ENCODE peak calls at places on chromosomes 12 and 14, in nine cellular contexts. W is left ventricle myocardium inferior, L is OCI-LY7, Z is IMR-90, N is fibroblast of lung, E is GM12864, C is esophagus squamous epithelium, K is pancreas, M is fibroblast of mammary gland. U is an unnamed sample.

GRCh38 chr14:64438181-64438839 is 27.0 kb upstream of the AKAP5 start:
- DNase-seq in W (no peak), L (no peak), Z (peak), N (peak), E (no peak), C (no peak), K (no peak), M (peak), U (peak)

GRCh38 chr12:49283541-49284429 is 11.2 kb upstream of the PRPH start:
- DNase-seq in W (no peak), L (no peak), Z (no peak), N (no peak), E (no peak), C (no peak), K (no peak), M (no peak), U (no peak)

GRCh38 chr12:22334696-22335290 is at the start of gene ST8SIA1:
- DNase-seq in W (peak), L (no peak), Z (no peak), N (peak), E (no peak), C (no peak), K (no peak), M (peak), U (no peak)

GRCh38 chr14:33532581-33532980 is 418.3 kb downstream of the EGLN3 start:
- DNase-seq in W (no peak), L (no peak), Z (no peak), N (no peak), E (no peak), C (no peak), K (no peak), M (no peak), U (no peak)

GRCh38 chr14:100524933-100525243 is 62.3 kb downstream of the BEGAIN start:
- DNase-seq in W (no peak), L (peak), Z (peak), N (peak), E (no peak), C (no peak), K (peak), M (peak), U (no peak)

GRCh38 chr14:45287609-45288008 is 34.6 kb upstream of the MIS18BP1 start:
- DNase-seq in W (no peak), L (no peak), Z (no peak), N (no peak), E (no peak), C (no peak), K (no peak), M (no peak), U (no peak)

GRCh38 chr12:88419794-88420193 is 160.5 kb downstream of the KITLG start:
- DNase-seq in W (no peak), L (no peak), Z (peak), N (no peak), E (no peak), C (no peak), K (no peak), M (peak), U (no peak)

GRCh38 chr12:109998241-109998903 is 858 bp upstream of the ANKRD13A start:
- DNase-seq in W (no peak), L (peak), Z (peak), N (no peak), E (no peak), C (no peak), K (no peak), M (no peak), U (no peak)

GRCh38 chr14:77219591-77219990 is 38.0 kb downstream of the TMEM63C start:
- DNase-seq in W (peak), L (no peak), Z (no peak), N (no peak), E (no peak), C (no peak), K (peak), M (no peak), U (no peak)

GRCh38 chr12:93946542-93947150 is 201.7 kb upstream of the PLXNC1 start:
- DNase-seq in W (no peak), L (no peak), Z (peak), N (peak), E (no peak), C (no peak), K (no peak), M (peak), U (no peak)

GRCh38 chr12:88897723-88898122 is 317.5 kb upstream of the KITLG start:
- DNase-seq in W (no peak), L (no peak), Z (peak), N (peak), E (no peak), C (no peak), K (no peak), M (peak), U (no peak)

GRCh38 chr12:49049566-49050224 is 10.9 kb downstream of the KMT2D start:
- DNase-seq in W (no peak), L (no peak), Z (peak), N (peak), E (no peak), C (no peak), K (no peak), M (peak), U (no peak)

GRCh38 chr12:26058308-26058707 is 66.5 kb downstream of the BHLHE41 start:
- DNase-seq in W (no peak), L (peak), Z (no peak), N (no peak), E (no peak), C (no peak), K (no peak), M (no peak), U (no peak)

GRCh38 chr14:75554482-75554881 is 23.9 kb upstream of the FLVCR2 start:
- DNase-seq in W (no peak), L (no peak), Z (peak), N (peak), E (no peak), C (no peak), K (no peak), M (peak), U (no peak)

GRCh38 chr14:24084439-24084838 is 9.7 kb upstream of the PCK2 start:
- DNase-seq in W (no peak), L (no peak), Z (no peak), N (no peak), E (no peak), C (no peak), K (no peak), M (no peak), U (no peak)

GRCh38 chr12:3172124-3173007 is 95.2 kb downstream of the TSPAN9 start:
- DNase-seq in W (no peak), L (no peak), Z (no peak), N (no peak), E (no peak), C (no peak), K (no peak), M (no peak), U (no peak)

GRCh38 chr14:89750206-89750867 is 204.2 kb downstream of the EFCAB11 start:
- DNase-seq in W (no peak), L (no peak), Z (peak), N (peak), E (no peak), C (no peak), K (no peak), M (peak), U (no peak)

GRCh38 chr12:11981174-11981733 is 89.5 kb upstream of the BCL2L14 start:
- DNase-seq in W (no peak), L (no peak), Z (no peak), N (no peak), E (peak), C (no peak), K (no peak), M (peak), U (no peak)

GRCh38 chr14:103087343-103087835 is 3.4 kb downstream of the LBHD2 start:
- DNase-seq in W (no peak), L (no peak), Z (no peak), N (no peak), E (no peak), C (no peak), K (no peak), M (no peak), U (no peak)

GRCh38 chr12:104108755-104109445 is 29.1 kb downstream of the NFYB start:
- DNase-seq in W (peak), L (peak), Z (peak), N (peak), E (peak), C (peak), K (peak), M (peak), U (peak)

GRCh38 chr12:57111046-57111698 is at the start of gene STAT6:
- DNase-seq in W (peak), L (peak), Z (peak), N (peak), E (peak), C (peak), K (peak), M (peak), U (no peak)

GRCh38 chr12:113322353-113322752 is 12.6 kb downstream of the SLC8B1 start:
- DNase-seq in W (no peak), L (no peak), Z (peak), N (peak), E (no peak), C (no peak), K (no peak), M (peak), U (peak)

GRCh38 chr14:50173891-50174290 is 57.5 kb downstream of the SOS2 start:
- DNase-seq in W (no peak), L (no peak), Z (peak), N (no peak), E (no peak), C (no peak), K (no peak), M (peak), U (no peak)

GRCh38 chr12:90741611-90742010 is 213.4 kb downstream of the CCER1 start:
- DNase-seq in W (no peak), L (no peak), Z (no peak), N (no peak), E (no peak), C (no peak), K (no peak), M (peak), U (no peak)

GRCh38 chr12:50558970-50559369 is 54.2 kb downstream of the DIP2B start:
- DNase-seq in W (no peak), L (no peak), Z (no peak), N (no peak), E (no peak), C (no peak), K (no peak), M (no peak), U (no peak)

GRCh38 chr12:97134495-97134894 is 227.4 kb downstream of the NEDD1 start:
- DNase-seq in W (no peak), L (no peak), Z (no peak), N (no peak), E (no peak), C (no peak), K (no peak), M (no peak), U (no peak)
- TF ChIP-seq CTCF in W (no peak), L (peak), Z (no peak), N (no peak), E (peak), C (no peak), K (no peak), M (no peak), U (no peak)

GRCh38 chr14:104139460-104140212 is 1.2 kb downstream of the KIF26A start:
- DNase-seq in W (peak), L (no peak), Z (no peak), N (no peak), E (no peak), C (no peak), K (no peak), M (no peak), U (no peak)

GRCh38 chr14:104140213-104140462 is 1.8 kb downstream of the KIF26A start:
- DNase-seq in W (peak), L (no peak), Z (no peak), N (no peak), E (no peak), C (no peak), K (peak), M (no peak), U (no peak)

GRCh38 chr14:104137297-104138097 is 890 bp upstream of the KIF26A start:
- DNase-seq in W (peak), L (peak), Z (peak), N (peak), E (no peak), C (no peak), K (peak), M (peak), U (no peak)

GRCh38 chr14:104138098-104138890 is at the start of gene KIF26A:
- DNase-seq in W (peak), L (no peak), Z (no peak), N (no peak), E (no peak), C (no peak), K (peak), M (no peak), U (no peak)

GRCh38 chr14:104138891-104139459 is 588 bp downstream of the KIF26A start:
- DNase-seq in W (peak), L (no peak), Z (no peak), N (no peak), E (no peak), C (no peak), K (no peak), M (no peak), U (no peak)
- H3K4me3 ChIP-seq in W (peak), L (no peak), Z (no peak), N (no peak), E (no peak), C (peak), K (peak), M (no peak), U (peak)

DNA sequence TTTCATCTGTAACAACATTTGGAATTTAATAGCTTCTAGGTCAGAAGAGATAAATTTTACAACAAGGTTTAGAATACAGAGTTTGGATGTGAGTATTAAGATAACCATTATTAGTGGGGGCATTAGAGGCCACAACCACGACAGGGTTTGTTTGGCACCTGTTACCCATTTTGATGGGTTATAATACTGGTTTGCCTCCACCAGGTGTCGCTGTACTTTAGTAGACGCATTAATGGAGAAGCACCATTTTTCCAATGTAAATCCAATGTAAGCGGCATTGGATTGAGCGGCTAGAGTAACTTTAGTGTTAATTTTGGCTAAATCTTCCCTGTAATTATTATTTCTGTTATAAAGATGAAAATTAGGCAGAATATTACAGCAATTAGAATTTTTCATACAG is 136.2 kb downstream of the SLCO1B3 start:
- DNase-seq in W (no peak), L (peak), Z (no peak), N (no peak), E (no peak), C (no peak), K (peak), M (peak), U (no peak)
- TF ChIP-seq CTCF in W (peak), L (peak), Z (peak), N (no peak), E (peak), C (no peak), K (no peak), M (peak), U (peak)

DNA sequence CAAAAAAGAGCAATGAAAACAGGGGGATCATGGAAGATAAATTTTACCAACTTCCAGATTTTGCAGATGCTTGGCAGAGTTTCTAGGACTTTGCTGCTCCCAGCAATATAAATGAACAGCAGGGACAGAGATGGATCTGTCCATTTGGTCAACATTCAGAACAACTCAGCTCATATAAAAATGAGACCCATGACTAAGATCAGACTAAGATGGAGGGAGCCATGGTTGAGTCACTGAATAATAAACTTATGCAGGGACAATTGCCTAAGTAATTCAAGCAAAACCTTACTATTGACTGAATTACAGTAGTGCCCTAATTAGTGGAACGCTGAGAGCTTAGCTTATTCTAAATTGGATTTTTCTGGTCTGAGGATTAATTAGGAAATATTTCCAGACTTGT is 205.1 kb downstream of the SLC5A8 start:
- DNase-seq in W (no peak), L (no peak), Z (peak), N (no peak), E (no peak), C (no peak), K (no peak), M (peak), U (no peak)
- H3K4me3 ChIP-seq in W (no peak), L (no peak), Z (no peak), N (no peak), E (no peak), C (no peak), K (no peak), M (no peak), U (no peak)

DNA sequence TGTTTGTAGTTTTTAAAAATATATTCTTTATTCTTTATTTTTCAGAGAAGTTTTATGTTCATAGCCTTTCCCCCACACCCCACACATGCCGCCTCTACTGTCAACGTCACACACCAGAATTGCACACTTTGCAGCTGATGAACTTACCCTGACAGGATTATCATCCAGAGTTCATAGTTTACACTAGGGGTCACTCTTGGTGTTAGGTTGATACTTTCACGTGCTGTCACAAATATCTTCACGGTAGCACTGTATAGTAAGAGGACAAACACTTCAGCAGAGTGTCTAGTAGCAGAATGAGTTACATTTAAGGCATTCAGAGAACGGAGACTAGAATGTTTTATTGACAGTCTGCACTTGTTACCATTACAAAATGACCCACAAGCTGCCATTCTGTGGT is 5.2 kb downstream of the DPPA3 start:
- DNase-seq in W (no peak), L (peak), Z (no peak), N (no peak), E (no peak), C (no peak), K (no peak), M (peak), U (no peak)
- TF ChIP-seq CTCF in W (peak), L (peak), Z (no peak), N (no peak), E (no peak), C (peak), K (no peak), M (no peak), U (no peak)

GRCh38 chr14:101887219-101887618 is 77.2 kb upstream of the DYNC1H1 start:
- DNase-seq in W (no peak), L (no peak), Z (no peak), N (no peak), E (no peak), C (no peak), K (no peak), M (no peak), U (no peak)
- H3K4me3 ChIP-seq in W (no peak), L (no peak), Z (no peak), N (no peak), E (no peak), C (no peak), K (no peak), M (no peak), U (no peak)

DNA sequence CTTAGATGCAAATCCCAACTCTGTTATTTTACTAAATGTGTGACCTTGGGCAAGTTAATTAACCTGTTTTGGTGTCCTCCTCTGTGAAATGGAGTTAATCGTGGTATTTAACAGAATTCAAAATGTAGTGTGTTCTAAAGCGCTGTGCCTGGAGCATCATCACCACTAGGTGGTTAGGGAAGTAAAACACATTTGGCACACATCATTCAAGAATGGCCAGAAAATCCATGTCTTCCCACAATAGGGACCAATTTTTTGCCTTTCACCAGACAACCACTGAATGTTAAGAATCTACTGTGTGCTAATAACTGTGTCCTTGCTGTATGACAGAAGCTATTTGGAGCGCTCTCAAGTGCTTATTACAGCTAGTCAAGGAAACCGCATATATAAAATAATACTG is 133.4 kb downstream of the MON2 start:
- DNase-seq in W (no peak), L (no peak), Z (no peak), N (peak), E (no peak), C (no peak), K (no peak), M (no peak), U (no peak)
- TF ChIP-seq CTCF in W (no peak), L (peak), Z (no peak), N (peak), E (no peak), C (peak), K (no peak), M (peak), U (peak)

DNA sequence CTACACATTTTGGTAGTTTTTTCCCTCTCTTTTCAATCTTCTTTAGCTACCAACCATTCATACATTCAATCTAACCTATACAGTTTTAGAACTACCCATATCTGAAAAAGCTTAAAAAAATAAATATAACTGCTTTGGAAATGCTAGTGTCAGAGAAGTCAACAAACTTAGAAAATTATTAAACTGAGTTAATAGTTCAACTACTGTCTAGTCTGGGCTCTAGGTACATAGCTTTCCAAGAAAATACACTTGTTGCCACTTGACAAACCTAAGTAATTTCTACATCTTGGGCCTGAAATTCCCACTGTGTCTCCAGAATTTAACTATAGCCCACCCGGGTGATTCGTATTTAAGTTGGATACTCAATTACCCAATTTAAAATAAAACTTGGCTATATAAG is 22.1 kb downstream of the GTF2A1 start:
- DNase-seq in W (no peak), L (no peak), Z (no peak), N (no peak), E (no peak), C (no peak), K (no peak), M (no peak), U (no peak)
- H3K4me3 ChIP-seq in W (no peak), L (no peak), Z (no peak), N (no peak), E (no peak), C (no peak), K (no peak), M (no peak), U (no peak)

DNA sequence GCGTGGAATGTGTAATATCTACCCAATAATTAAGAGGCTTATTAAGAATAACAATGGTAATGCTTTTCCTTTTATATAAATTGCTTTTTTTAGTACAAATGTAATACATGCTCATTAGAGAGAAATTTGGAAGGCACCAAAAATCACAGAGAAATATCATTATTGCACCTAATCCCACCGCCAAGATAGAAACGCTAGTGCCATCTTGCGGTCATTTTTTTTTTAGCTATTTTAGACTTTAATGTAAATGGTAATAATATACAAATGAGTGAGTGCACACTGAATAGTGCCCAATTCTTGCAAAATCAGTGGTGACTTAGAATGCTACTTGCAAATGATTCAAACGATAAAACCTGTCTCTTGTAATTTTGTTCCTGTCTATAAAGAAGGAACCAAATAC is 576.8 kb upstream of the TMEM132C start:
- DNase-seq in W (no peak), L (peak), Z (no peak), N (no peak), E (no peak), C (no peak), K (no peak), M (peak), U (no peak)
- TF ChIP-seq CTCF in W (no peak), L (peak), Z (peak), N (peak), E (no peak), C (no peak), K (no peak), M (no peak), U (no peak)